ENCODE peak calls at places on chromosome 2, in six cellular contexts. C is posterior cingulate gyrus, I is astrocyte of the spinal cord, M is cardiac fibroblast, Y is hippocampal formation, L is ELR. O is an unnamed sample.

GRCh38 chr2:207930747-207931146 is 94.6 kb downstream of the PLEKHM3 start:
- DNase-seq in C (no peak), I (no peak), M (no peak), Y (no peak), L (no peak), O (no peak)

GRCh38 chr2:208363485-208363884 is 43.1 kb upstream of the PTH2R start:
- DNase-seq in C (no peak), I (peak), M (peak), Y (no peak), L (peak), O (peak)

GRCh38 chr2:63840081-63840784 is 1.5 kb upstream of the UGP2 start:
- DNase-seq in C (peak), I (peak), M (no peak), Y (no peak), L (no peak), O (no peak)

GRCh38 chr2:159083601-159084000 is 115.2 kb downstream of the TANC1 start:
- DNase-seq in C (no peak), I (peak), M (peak), Y (no peak), L (peak), O (peak)

GRCh38 chr2:121480826-121481225 is 49.9 kb upstream of the RNU4ATAC start:
- DNase-seq in C (no peak), I (peak), M (peak), Y (no peak), L (no peak), O (no peak)

GRCh38 chr2:198054299-198054698 is 249.9 kb downstream of the PLCL1 start:
- DNase-seq in C (peak), I (peak), M (peak), Y (no peak), L (peak), O (peak)

GRCh38 chr2:68653538-68653982 is 10.2 kb downstream of the PROKR1 start:
- DNase-seq in C (no peak), I (peak), M (peak), Y (no peak), L (peak), O (no peak)

GRCh38 chr2:38652431-38653273 is 13.3 kb upstream of the GALM start:
- DNase-seq in C (no peak), I (no peak), M (no peak), Y (no peak), L (no peak), O (no peak)

GRCh38 chr2:96259497-96259921 is 6.3 kb downstream of the TMEM127 start:
- DNase-seq in C (no peak), I (no peak), M (no peak), Y (no peak), L (no peak), O (no peak)

GRCh38 chr2:150076281-150076680 is 411.2 kb downstream of the RND3 start:
- DNase-seq in C (no peak), I (peak), M (peak), Y (no peak), L (peak), O (peak)

GRCh38 chr2:157056200-157056676 is 201.3 kb upstream of the GALNT5 start:
- DNase-seq in C (no peak), I (peak), M (peak), Y (no peak), L (peak), O (peak)

GRCh38 chr2:99430614-99431258 is 59.1 kb downstream of the REV1 start:
- DNase-seq in C (no peak), I (peak), M (peak), Y (no peak), L (peak), O (peak)

GRCh38 chr2:165793161-165793778 is 777 bp downstream of the GALNT3 start:
- DNase-seq in C (peak), I (peak), M (no peak), Y (no peak), L (peak), O (no peak)

GRCh38 chr2:240302041-240302440 is 133.4 kb upstream of the GPC1 start:
- DNase-seq in C (no peak), I (no peak), M (no peak), Y (no peak), L (no peak), O (no peak)

GRCh38 chr2:12417811-12418210 is 298.9 kb upstream of the TRIB2 start:
- DNase-seq in C (no peak), I (peak), M (no peak), Y (no peak), L (no peak), O (no peak)

GRCh38 chr2:96788393-96789244 is 27.4 kb upstream of the CNNM3 start:
- DNase-seq in C (peak), I (no peak), M (peak), Y (no peak), L (no peak), O (no peak)

GRCh38 chr2:18379869-18380268 is 180.6 kb downstream of the RDH14 start:
- DNase-seq in C (no peak), I (no peak), M (no peak), Y (no peak), L (no peak), O (no peak)

GRCh38 chr2:121096611-121097010 is 188.4 kb downstream of the TFCP2L1 start:
- DNase-seq in C (no peak), I (no peak), M (no peak), Y (no peak), L (no peak), O (no peak)

GRCh38 chr2:128308889-128309288 is 9.8 kb downstream of the HS6ST1 start:
- DNase-seq in C (peak), I (no peak), M (no peak), Y (no peak), L (no peak), O (no peak)